ENCODE peak calls at places on chromosomes 13 and 19, in four cellular contexts. E is PC-9, V is H9, C is body of pancreas. Z is an unnamed sample.

GRCh38 chr19:30387311-30388115 is 15.3 kb downstream of the ZNF536 start:
- DNase-seq in E (no peak), V (no peak), C (no peak), Z (no peak)

GRCh38 chr19:1590641-1591397 is 1.8 kb downstream of the MBD3 start:
- DNase-seq in E (no peak), V (peak), C (no peak), Z (no peak)

GRCh38 chr19:2885736-2886135 is 15.0 kb upstream of the ZNF57 start:
- DNase-seq in E (no peak), V (no peak), C (no peak), Z (no peak)

GRCh38 chr13:100019780-100020356 is 38.3 kb downstream of the ZIC2 start:
- DNase-seq in E (no peak), V (peak), C (no peak), Z (no peak)

GRCh38 chr13:35630551-35631275 is 154.2 kb upstream of the MAB21L1 start:
- DNase-seq in E (no peak), V (peak), C (no peak), Z (peak)

GRCh38 chr13:113408562-113408961 is 44.6 kb upstream of the GRTP1 start:
- DNase-seq in E (no peak), V (no peak), C (no peak), Z (no peak)

GRCh38 chr19:50368649-50369570 is 3.5 kb upstream of the NAPSA start:
- DNase-seq in E (peak), V (peak), C (peak), Z (peak)

GRCh38 chr19:10961073-10961762 is 388 bp downstream of the SMARCA4 start:
- DNase-seq in E (peak), V (peak), C (peak), Z (no peak)

GRCh38 chr13:41648314-41648935 is 191.1 kb downstream of the RGCC start:
- DNase-seq in E (no peak), V (no peak), C (no peak), Z (peak)

GRCh38 chr13:78022164-78022877 is 103.7 kb upstream of the EDNRB start:
- DNase-seq in E (no peak), V (no peak), C (no peak), Z (peak)

GRCh38 chr19:53927745-53928144 is 18.7 kb downstream of the CACNG7 start:
- DNase-seq in E (peak), V (peak), C (peak), Z (peak)

GRCh38 chr13:32669030-32669646 is 82.9 kb downstream of the PDS5B start:
- DNase-seq in E (no peak), V (no peak), C (no peak), Z (peak)

GRCh38 chr19:1854032-1854541 is 5.8 kb upstream of the REXO1 start:
- DNase-seq in E (no peak), V (no peak), C (no peak), Z (no peak)

GRCh38 chr19:34364462-34364829 is 550 bp upstream of the GPI start:
- DNase-seq in E (no peak), V (no peak), C (no peak), Z (no peak)

DNA sequence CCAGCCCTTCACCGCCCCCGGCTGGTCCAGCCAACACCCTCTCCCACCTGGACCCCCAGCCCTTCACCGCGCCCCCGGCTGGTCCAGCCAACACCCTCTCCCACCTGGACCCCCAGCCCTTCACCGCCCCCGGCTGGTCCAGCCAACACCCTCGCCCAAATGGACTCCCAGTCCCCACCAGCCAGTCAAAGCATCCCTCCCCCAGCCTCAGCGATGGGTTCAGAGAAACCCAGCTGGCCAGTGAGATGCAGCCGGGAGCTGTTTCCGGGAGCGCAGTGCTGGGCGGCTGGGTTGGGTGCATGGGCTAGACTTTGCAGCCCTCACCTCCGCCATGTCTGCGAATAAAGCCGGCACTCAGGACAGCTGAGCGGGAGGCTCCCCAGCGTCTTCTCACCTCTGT is 6.5 kb upstream of the CDC34 start:
- DNase-seq in E (no peak), V (no peak), C (no peak), Z (no peak)
- TF ChIP-seq CTCF in E (no peak), V (no peak), C (no peak), Z (no peak)

DNA sequence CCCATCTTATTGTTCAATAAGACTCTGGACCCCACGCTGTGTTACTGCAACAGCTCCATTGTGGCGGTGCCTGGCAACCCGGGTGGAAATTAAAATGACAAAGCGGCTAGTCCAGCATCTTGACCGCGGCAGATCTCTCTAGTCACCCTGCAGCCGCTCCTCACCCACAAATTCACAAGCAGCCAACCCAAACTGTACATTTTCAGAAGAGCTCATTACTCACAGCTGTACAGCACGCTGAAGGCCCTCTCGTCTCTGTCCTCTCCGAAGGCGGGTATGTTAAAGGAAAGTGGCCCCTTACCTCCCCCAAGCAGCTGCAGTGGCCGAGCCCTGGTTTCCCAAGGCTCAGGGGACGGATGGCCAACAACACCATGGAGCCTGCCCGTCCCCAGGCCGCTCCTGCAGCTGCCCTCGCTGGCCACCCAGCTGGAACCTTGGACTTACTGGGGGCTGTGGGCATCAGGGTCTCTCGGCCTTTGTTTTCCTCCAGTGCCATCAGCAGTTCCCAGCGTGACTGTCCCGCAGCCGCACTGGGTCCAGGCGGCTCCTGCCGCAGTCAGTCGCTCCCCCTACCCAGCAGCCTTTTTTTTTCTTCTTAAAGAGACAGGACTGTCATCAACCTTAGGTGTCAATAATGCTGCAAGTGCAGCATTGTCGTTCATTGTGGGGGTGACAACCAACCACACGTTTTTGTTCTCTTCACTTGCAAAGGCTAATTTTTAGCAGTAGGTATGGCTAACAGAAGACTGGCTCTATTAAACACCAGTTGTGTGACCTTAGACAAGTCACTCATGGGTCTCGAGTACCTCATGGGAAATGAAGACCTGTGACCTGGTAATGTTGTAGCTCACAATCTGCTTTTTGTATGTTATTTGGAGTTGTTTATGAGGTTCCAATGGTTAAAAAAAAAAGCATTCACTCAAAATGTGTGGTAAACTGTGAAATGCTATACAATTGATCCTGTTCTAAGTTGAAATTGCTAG is at the start of gene SACS:
- DNase-seq in E (no peak), V (peak), C (peak), Z (no peak)
- H3K27ac ChIP-seq in E (no peak), V (no peak), C (peak), Z (no peak)

GRCh38 chr19:38737921-38738731 is 6.1 kb downstream of the CAPN12 start:
- DNase-seq in E (no peak), V (peak), C (no peak), Z (no peak)
- TF ChIP-seq CTCF in E (no peak), V (peak), C (no peak), Z (no peak)

DNA sequence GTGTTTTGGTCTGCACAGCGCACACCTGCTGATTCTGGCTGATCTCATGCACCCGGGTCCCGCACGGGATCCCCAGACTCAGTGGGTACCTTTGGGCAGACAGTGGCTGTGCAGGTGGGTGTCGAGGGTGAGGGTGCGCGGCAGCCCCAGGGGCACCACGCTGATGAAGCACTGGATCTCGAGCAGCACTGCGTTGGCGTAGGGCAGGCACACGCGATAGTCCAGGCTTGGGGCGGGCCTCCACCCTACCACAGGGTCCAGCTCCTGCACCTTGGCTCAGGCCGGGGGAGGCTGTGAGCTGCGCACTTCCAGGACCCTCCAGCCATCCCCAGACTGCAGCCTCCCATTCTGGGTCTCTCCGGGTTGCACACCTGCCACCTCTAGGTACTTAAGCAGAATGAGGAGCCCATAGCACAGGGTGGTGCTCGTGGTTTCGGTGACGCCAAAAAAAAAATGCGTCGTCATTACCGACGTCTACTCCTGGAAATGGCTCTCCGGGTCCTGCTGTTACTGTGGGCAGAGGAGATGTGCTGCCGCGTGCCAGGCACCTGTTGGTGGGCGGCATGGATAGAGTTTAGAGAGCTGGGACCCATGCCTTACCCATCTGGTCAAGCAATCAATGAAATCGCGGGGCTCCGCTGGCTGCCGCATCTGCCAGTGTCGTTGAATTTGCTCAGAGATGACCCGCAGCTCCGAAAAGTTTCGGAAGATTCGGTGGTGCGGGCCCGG is 10.5 kb downstream of the EGLN2 start:
- DNase-seq in E (no peak), V (no peak), C (no peak), Z (no peak)
- H3K27ac ChIP-seq in E (no peak), V (no peak), C (no peak), Z (no peak)

GRCh38 chr19:47002106-47002766 is 17.4 kb upstream of the NPAS1 start:
- DNase-seq in E (no peak), V (no peak), C (no peak), Z (no peak)
- TF ChIP-seq CTCF in E (no peak), V (peak), C (no peak), Z (peak)

DNA sequence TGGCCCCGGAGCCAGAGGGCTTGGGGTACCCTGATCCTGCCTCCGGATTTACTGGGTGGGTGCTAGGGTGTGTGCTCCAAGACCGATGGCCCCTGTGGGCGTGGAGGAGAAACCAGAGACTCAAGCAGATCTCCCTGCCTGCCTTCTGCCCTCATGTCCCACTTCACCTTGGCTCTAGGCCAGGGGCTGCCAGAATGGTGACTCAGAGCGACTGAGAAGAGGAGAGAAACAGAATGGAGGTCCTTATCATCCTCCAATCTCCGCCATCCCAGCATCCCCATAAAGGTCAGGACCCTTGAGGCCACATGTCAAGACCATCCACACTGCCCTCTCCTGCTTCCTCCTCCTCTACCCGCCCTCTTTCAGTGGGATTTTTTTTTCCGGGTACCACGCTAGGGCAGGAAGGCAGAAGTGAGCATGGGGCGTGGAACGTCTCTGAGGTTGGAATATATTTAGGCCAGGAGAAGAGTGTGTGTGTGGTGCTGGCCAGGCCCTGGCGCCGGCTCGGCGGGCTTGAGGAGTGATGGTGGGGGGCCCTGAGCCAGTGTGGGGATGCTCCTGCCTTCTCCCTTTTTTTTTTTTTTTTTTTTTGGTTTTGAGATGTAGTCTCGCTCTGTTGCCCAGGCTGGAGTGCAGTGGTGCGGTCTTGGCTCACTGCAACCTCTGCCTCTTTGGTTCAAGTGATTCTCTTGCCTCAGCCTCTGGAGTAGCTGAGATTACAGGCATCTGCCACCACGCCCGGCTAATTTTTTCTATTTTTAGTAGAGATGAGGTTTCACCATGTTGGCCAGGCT is 22.3 kb downstream of the IER2 start:
- DNase-seq in E (peak), V (no peak), C (peak), Z (peak)
- H3K27ac ChIP-seq in E (peak), V (no peak), C (peak), Z (peak)

DNA sequence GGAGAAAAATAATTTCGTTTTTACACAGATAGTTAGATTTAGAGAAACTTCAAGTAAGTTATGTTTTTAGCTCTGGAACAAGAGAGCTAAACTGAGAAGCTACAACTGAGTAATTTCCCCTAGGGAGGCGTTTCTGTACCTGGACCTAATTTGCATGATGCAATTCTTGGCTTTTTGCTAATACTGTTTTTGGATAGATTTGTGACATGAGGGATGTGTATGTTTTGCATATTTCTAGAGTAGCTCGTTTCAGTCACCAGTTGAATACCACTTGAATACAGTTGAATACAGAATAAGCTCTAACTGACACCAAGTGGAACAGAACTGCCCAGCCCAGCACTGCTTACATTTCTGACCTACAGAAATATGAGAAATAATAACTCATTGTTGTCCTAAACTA is 1227.9 kb upstream of the SPRY2 start:
- DNase-seq in E (no peak), V (no peak), C (no peak), Z (no peak)
- TF ChIP-seq CTCF in E (no peak), V (no peak), C (no peak), Z (no peak)

GRCh38 chr13:110666255-110666533 is 39.7 kb downstream of the CARS2 start:
- DNase-seq in E (no peak), V (no peak), C (no peak), Z (no peak)
- H3K27ac ChIP-seq in E (no peak), V (no peak), C (no peak), Z (no peak)

GRCh38 chr13:101202590-101202989 is 213.7 kb downstream of the NALCN start:
- DNase-seq in E (no peak), V (peak), C (no peak), Z (no peak)
- TF ChIP-seq CTCF in E (no peak), V (peak), C (no peak), Z (no peak)

Z was measured in foreskin keratinocyte.